ENCODE peak calls at places on chromosome 18, in five cellular contexts. K is adrenal gland, C is A549, Q is HCT116, H is mesendoderm. Z is an unnamed sample.
A peak's percentile ranks its signal among the peaks of the same experiment; 100 is the strongest.

GRCh38 chr18:709771-710170 is 2.7 kb downstream of the ENOSF1 start:
- DNase-seq in K (no peak), Q (no peak), H (peak; percentile 55), C (no peak), Z (no peak)

GRCh38 chr18:11293794-11294193 is 144.4 kb upstream of the PIEZO2 start:
- DNase-seq in C (no peak), Q (no peak), H (no peak), K (no peak), Z (no peak)

GRCh38 chr18:65365245-65365955 is 385.4 kb upstream of the CDH7 start:
- DNase-seq in C (no peak), K (no peak), H (peak; percentile 9), Q (no peak), Z (no peak)

GRCh38 chr18:58393295-58393694 is 235.6 kb downstream of the ALPK2 start:
- DNase-seq in K (no peak), Q (no peak), C (no peak), H (no peak), Z (no peak)

GRCh38 chr18:34128436-34128835 is 96.3 kb downstream of the NOL4 start:
- DNase-seq in Q (no peak), H (no peak), C (no peak), K (no peak), Z (no peak)

GRCh38 chr18:906416-907170 is 1.9 kb downstream of the ADCYAP1 start:
- DNase-seq in Q (no peak), C (no peak), H (peak; percentile 71), K (no peak), Z (no peak)

GRCh38 chr18:56977771-56978170 is 169.1 kb upstream of the BOD1L2 start:
- DNase-seq in H (no peak), K (no peak), Q (no peak), C (no peak), Z (no peak)

GRCh38 chr18:67612281-67612680 is 95.8 kb upstream of the DSEL start:
- DNase-seq in C (no peak), Q (no peak), K (no peak), H (no peak), Z (no peak)

GRCh38 chr18:28511421-28511821 is 334.5 kb upstream of the CDH2 start:
- DNase-seq in C (no peak), H (peak; percentile 21), K (no peak), Q (no peak), Z (peak; percentile 65)

GRCh38 chr18:75112486-75113096 is 96.3 kb downstream of the PTGR3 start:
- DNase-seq in H (no peak), Q (no peak), K (no peak), C (no peak), Z (no peak)

GRCh38 chr18:77013777-77014525 is 118.6 kb downstream of the MBP start:
- DNase-seq in C (no peak), K (peak; percentile 49), Q (no peak), H (no peak), Z (no peak)

GRCh38 chr18:61292280-61292679 is 41.0 kb upstream of the CDH20 start:
- DNase-seq in K (no peak), C (no peak), H (no peak), Q (no peak), Z (no peak)

DNA sequence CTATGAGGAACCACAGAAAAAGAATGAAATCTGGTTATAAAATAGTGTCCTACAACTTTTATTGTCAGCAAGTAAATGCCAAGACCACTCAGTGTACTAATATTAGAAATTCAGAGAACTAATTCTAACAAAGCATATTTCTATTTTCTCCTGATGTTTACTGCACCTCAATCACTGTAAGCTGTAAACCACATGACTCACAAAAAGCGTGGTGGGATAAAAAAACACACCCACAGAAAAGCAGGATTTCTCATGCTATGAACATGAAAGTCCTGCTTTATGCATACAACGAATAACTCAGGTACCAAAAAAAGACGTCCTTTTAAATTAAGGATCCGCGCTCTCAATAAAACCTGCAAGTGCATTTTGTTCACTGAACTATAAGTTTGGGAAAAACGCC is 797 bp downstream of the TXNL4A start:
- DNase-seq in Q (no peak), H (no peak), C (no peak), K (no peak), Z (no peak)
- H3K27ac ChIP-seq in Q (peak overlapping the region; percentile 97), H (no peak overlapping the region), C (peak overlapping the region; percentile 99), K (peak overlapping the region; percentile 98), Z (peak overlapping the region; percentile 85)

DNA sequence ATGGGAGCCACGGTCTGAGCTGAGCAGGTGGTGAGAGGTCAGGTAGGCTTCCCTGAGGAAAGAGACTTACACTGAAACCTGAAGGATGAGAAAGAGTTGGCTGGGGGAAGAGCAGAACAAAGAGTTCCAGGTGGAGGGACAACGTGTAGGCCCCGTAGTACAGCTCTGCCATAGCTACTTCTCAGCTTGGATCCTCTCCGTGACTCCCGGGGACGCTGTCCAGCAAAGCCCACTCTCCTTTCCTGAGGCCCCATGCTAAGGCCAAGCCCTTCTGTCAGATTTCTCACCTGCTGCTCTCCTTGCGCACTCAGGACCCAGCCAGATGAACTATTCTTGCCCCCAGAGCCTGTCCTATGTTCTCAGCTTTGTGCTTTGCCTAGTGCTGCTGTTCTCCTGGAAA is 173.8 kb downstream of the GALNT1 start:
- DNase-seq in H (no peak), Q (no peak), C (no peak), K (no peak), Z (no peak)
- H3K4me1 ChIP-seq in H (peaks cover under 1% of the 10 kb centered on the region), Q (no peaks in the 10 kb centered on the region), C (no peaks in the 10 kb centered on the region), K (no peaks in the 10 kb centered on the region), Z (no peaks in the 10 kb centered on the region)

GRCh38 chr18:48935433-48935774 is 15.4 kb downstream of the SMAD7 start:
- DNase-seq in K (no peak), C (no peak), Q (no peak), H (no peak), Z (no peak)
- H3K4me3 ChIP-seq in K (no peak overlapping the region), C (no peak overlapping the region), Q (no peak overlapping the region), H (no peak overlapping the region), Z (no peak overlapping the region)

GRCh38 chr18:13290856-13291271 is 72.3 kb downstream of the LDLRAD4 start:
- DNase-seq in K (no peak), C (no peak), H (no peak), Q (no peak), Z (no peak)

GRCh38 chr18:13289501-13290205 is 71.1 kb downstream of the LDLRAD4 start:
- DNase-seq in K (no peak), H (no peak), Q (no peak), C (no peak), Z (no peak)

GRCh38 chr18:13291299-13291698 is 72.7 kb downstream of the LDLRAD4 start:
- DNase-seq in Q (no peak), H (no peak), C (no peak), K (no peak), Z (no peak)

GRCh38 chr18:13292736-13293135 is 74.2 kb downstream of the LDLRAD4 start:
- DNase-seq in H (peak; percentile 54), Q (no peak), C (no peak), K (no peak), Z (no peak)

GRCh38 chr18:13291745-13292447 is 73.3 kb downstream of the LDLRAD4 start:
- DNase-seq in K (no peak), C (no peak), H (no peak), Q (no peak), Z (no peak)
- H3K27ac ChIP-seq in K (no peak overlapping the region), C (no peak overlapping the region), H (no peak overlapping the region), Q (no peak overlapping the region), Z (no peak overlapping the region)

DNA sequence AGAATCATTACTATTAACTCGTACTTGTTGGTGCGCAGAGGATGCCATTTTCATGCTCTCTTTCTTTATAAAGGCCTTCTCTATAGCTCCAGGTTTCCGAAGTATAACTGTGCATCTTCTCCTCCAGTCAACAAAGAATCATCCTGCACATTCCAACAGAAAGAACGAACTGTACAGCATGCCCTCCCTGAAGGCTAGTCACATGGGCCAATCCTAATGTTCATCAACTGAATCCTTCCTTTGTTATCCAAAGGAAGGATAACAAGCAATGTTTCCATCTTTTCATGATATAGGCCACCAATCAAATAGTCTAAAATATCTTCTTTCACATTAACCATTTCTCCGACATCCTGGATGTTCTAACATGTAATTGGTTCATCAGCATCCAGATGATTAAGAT is 66.9 kb upstream of the LDLRAD4 start:
- DNase-seq in H (no peak), C (no peak), Q (no peak), K (no peak), Z (no peak)
- H3K4me1 ChIP-seq in H (no peaks in the 10 kb centered on the region), C (no peaks in the 10 kb centered on the region), Q (no peaks in the 10 kb centered on the region), K (no peaks in the 10 kb centered on the region), Z (no peaks in the 10 kb centered on the region)

DNA sequence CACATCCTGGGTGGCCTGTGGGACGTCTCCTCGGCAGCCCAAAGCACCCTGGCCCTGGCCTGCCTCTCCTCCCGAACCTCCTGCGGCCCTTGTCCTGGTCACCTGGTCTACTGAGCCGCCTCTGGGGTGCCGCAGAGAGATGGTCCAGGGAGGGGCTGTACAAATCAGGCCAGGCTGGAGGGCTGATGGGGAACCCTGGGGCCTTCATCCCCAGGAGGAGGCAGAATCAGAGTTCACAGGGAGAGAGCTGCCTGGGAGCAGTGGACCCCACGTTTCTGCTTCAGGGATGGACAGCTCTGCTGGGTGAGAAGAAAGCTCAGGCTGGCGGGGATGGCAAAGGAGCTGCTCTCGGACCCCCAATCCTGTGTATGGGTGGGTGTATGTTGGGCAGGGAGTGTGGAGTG is 73.2 kb upstream of the SMAD7 start:
- DNase-seq in K (no peak), Q (no peak), H (no peak), C (no peak), Z (peak; percentile 26)
- H3K4me3 ChIP-seq in K (no peak overlapping the region), Q (no peak overlapping the region), H (no peak overlapping the region), C (no peak overlapping the region), Z (no peak overlapping the region)

Z was measured in SJSA1.